ENCODE peak calls at places on chromosomes 4 and X, in four cellular contexts. One of them, this sample, is unnamed.

GRCh38 chr4:184952522-184952921 is 65.8 kb upstream of the HELT start:
- DNase-seq in sigmoid colon: no peak
- DNase-seq in AG04450: no peak
- DNase-seq in neural progenitor cell: no peak
- DNase-seq in this sample: no peak

GRCh38 chrX:56728752-56729151 is 291 bp upstream of the NBDY start:
- DNase-seq in sigmoid colon: no peak
- DNase-seq in neural progenitor cell: no peak
- DNase-seq in AG04450: no peak
- DNase-seq in this sample: peak; percentile 44

GRCh38 chrX:55839480-55839879 is 121.9 kb downstream of the RRAGB start:
- DNase-seq in sigmoid colon: no peak
- DNase-seq in neural progenitor cell: peak; percentile 5
- DNase-seq in AG04450: no peak
- DNase-seq in this sample: no peak

GRCh38 chrX:118795528-118795927 is 28.1 kb upstream of the ZCCHC12 start:
- DNase-seq in neural progenitor cell: no peak
- DNase-seq in sigmoid colon: no peak
- DNase-seq in AG04450: no peak
- DNase-seq in this sample: no peak

GRCh38 chr4:98468744-98469143 is 189.7 kb downstream of the TSPAN5 start:
- DNase-seq in sigmoid colon: no peak
- DNase-seq in neural progenitor cell: peak; percentile 40
- DNase-seq in AG04450: no peak
- DNase-seq in this sample: no peak

GRCh38 chrX:101450052-101450451 is 35.2 kb upstream of the ARMCX4 start:
- DNase-seq in sigmoid colon: no peak
- DNase-seq in AG04450: no peak
- DNase-seq in neural progenitor cell: no peak
- DNase-seq in this sample: no peak

GRCh38 chrX:78357342-78358055 is 30.1 kb upstream of the CYSLTR1 start:
- DNase-seq in sigmoid colon: no peak
- DNase-seq in neural progenitor cell: no peak
- DNase-seq in AG04450: no peak
- DNase-seq in this sample: peak; percentile 88

GRCh38 chr4:168095776-168096443 is 3.6 kb downstream of the ANXA10 start:
- DNase-seq in neural progenitor cell: no peak
- DNase-seq in sigmoid colon: no peak
- DNase-seq in AG04450: no peak
- DNase-seq in this sample: peak; percentile 52

GRCh38 chr4:5912614-5913019 is 19.7 kb upstream of the CRMP1 start:
- DNase-seq in sigmoid colon: no peak
- DNase-seq in AG04450: no peak
- DNase-seq in neural progenitor cell: no peak
- DNase-seq in this sample: peak; percentile 30

GRCh38 chr4:68654946-68655721 is 15.3 kb downstream of the UGT2B15 start:
- DNase-seq in neural progenitor cell: no peak
- DNase-seq in AG04450: no peak
- DNase-seq in sigmoid colon: no peak
- DNase-seq in this sample: peak; percentile 65

GRCh38 chr4:139902328-139903217 is 237.0 kb downstream of the MGST2 start:
- DNase-seq in neural progenitor cell: no peak
- DNase-seq in AG04450: no peak
- DNase-seq in sigmoid colon: no peak
- DNase-seq in this sample: no peak

GRCh38 chr4:75391489-75392166 is 122.6 kb downstream of the RCHY1 start:
- DNase-seq in sigmoid colon: no peak
- DNase-seq in AG04450: no peak
- DNase-seq in neural progenitor cell: peak; percentile 11
- DNase-seq in this sample: no peak

GRCh38 chrX:66833426-66833825 is 194.5 kb upstream of the EDA2R start:
- DNase-seq in neural progenitor cell: no peak
- DNase-seq in AG04450: no peak
- DNase-seq in sigmoid colon: no peak
- DNase-seq in this sample: no peak

GRCh38 chr4:67520141-67520540 is 25.2 kb downstream of the CENPC start:
- DNase-seq in sigmoid colon: no peak
- DNase-seq in AG04450: no peak
- DNase-seq in neural progenitor cell: no peak
- DNase-seq in this sample: no peak

GRCh38 chrX:95351089-95351488 is 1333.6 kb upstream of the DIAPH2 start:
- DNase-seq in neural progenitor cell: no peak
- DNase-seq in sigmoid colon: no peak
- DNase-seq in AG04450: no peak
- DNase-seq in this sample: no peak

DNA sequence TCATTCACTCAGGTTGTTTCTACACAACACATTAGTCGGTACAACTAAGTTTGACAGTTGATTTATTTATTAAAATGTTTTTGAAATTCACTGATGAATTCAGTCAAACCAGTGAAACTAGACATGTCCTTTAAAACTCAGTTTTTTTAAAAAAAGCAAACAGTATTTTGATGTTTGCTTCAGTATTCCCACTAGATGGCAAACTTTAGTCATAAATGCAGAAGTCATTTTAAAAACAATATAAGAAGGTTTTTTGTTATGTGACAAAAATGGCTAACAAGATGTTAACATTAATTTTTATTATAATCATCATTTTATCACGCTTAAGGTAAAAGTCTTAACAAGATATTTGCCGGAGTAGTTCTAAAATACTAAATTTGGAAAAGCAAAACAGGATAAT is 1337.8 kb upstream of the DIAPH2 start:
- DNase-seq in neural progenitor cell: no peak
- DNase-seq in AG04450: no peak
- DNase-seq in sigmoid colon: no peak
- DNase-seq in this sample: peak; percentile 5
- TF ChIP-seq CTCF in neural progenitor cell: peak; percentile 59
- TF ChIP-seq CTCF in AG04450: peak; percentile 7
- TF ChIP-seq CTCF in sigmoid colon: no peak
- TF ChIP-seq CTCF in this sample: no peak

DNA sequence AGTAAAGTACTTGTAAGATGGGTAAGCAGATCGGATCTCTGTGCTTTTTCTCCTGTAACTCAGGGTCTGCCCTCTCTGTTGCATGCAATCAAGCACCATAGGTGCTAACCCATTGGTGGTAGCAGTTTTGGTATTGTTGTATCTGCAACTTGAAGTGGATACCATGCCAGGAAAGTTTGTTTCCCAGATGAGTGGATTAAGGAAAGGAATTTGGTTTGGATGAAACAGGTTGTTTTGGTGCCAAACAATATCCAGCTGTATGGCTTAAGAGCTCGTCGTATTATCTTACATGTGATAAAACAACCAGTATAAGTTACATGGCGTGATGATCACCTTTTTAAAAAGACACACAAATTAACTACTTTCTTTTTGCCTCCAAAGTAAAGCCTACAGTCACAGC is 280.9 kb upstream of the TENM3 start:
- DNase-seq in neural progenitor cell: no peak
- DNase-seq in sigmoid colon: no peak
- DNase-seq in AG04450: no peak
- DNase-seq in this sample: no peak
- H3K4me3 ChIP-seq in neural progenitor cell: no peak overlapping the region
- H3K4me3 ChIP-seq in sigmoid colon: no peak overlapping the region
- H3K4me3 ChIP-seq in AG04450: no peak overlapping the region
- H3K4me3 ChIP-seq in this sample: no peak overlapping the region

DNA sequence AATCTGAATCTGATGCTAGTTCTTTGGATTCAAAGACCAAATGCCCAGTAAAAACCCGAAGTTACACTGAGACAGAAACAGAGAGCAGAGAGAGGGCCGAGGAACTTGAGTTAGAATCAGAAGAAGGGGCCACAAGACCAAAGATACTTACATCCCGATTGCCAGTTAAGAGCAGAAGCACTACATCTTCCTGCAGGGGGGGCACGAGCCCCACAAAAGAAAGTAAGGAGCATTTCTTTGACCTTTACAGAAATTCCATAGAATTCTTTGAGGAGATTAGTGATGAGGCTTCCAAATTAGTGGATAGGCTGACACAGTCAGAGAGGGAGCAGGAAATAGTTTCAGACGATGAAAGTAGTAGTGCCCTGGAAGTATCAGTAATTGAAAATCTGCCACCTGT is 309.3 kb downstream of the ANK2 start:
- DNase-seq in sigmoid colon: no peak
- DNase-seq in neural progenitor cell: peak; percentile 2
- DNase-seq in AG04450: no peak
- DNase-seq in this sample: no peak
- TF ChIP-seq CTCF in sigmoid colon: no peak
- TF ChIP-seq CTCF in neural progenitor cell: no peak
- TF ChIP-seq CTCF in AG04450: no peak
- TF ChIP-seq CTCF in this sample: no peak

GRCh38 chrX:6777211-6778002 is 242.5 kb upstream of the VCX3A start:
- DNase-seq in AG04450: no peak
- DNase-seq in sigmoid colon: no peak
- DNase-seq in neural progenitor cell: no peak
- DNase-seq in this sample: no peak

GRCh38 chrX:6782831-6783230 is 247.9 kb upstream of the VCX3A start:
- DNase-seq in AG04450: no peak
- DNase-seq in neural progenitor cell: no peak
- DNase-seq in sigmoid colon: no peak
- DNase-seq in this sample: no peak

DNA sequence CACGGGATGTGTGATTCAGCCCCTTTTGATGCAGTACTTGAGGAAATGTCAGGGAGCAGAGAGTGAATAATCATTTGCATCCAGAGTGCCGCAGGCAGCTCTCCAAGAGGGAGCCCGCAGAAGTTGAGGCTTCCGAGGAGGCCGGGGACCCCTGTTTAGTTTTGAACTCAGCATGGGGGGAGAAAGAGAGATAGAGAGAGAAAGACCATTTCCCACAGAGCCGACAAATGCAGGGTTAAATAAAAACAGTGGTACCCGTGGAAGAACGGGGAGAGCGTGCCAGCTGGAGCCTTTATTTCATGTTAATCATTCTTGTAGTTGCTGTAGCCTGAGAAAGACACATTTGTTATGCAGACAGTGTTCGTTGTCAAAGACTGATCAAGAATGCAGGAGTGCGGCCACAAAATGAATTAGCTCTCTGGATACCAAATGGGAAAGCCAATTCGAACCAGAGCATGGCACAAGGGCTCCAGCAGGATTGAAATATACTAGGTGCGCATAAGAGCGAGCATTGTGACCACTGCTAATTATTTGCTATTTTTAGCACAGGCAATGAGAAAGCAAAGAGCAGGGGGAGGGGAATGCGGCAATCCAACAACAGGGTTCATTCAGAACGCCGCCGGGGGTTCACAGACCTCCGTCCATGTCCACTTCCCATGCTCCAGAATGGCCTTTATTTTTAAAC is 243.8 kb upstream of the VCX3A start:
- DNase-seq in neural progenitor cell: peak; percentile 1
- DNase-seq in sigmoid colon: no peak
- DNase-seq in AG04450: no peak
- DNase-seq in this sample: no peak
- H3K4me3 ChIP-seq in neural progenitor cell: peak overlapping the region; percentile 38
- H3K4me3 ChIP-seq in sigmoid colon: no peak overlapping the region
- H3K4me3 ChIP-seq in AG04450: no peak overlapping the region
- H3K4me3 ChIP-seq in this sample: no peak overlapping the region

GRCh38 chr4:77047037-77047436 is 28.8 kb downstream of the CCNI start:
- DNase-seq in sigmoid colon: no peak
- DNase-seq in neural progenitor cell: peak; percentile 23
- DNase-seq in AG04450: no peak
- DNase-seq in this sample: peak; percentile 26
- TF ChIP-seq CTCF in sigmoid colon: no peak
- TF ChIP-seq CTCF in neural progenitor cell: peak; percentile 49
- TF ChIP-seq CTCF in AG04450: peak; percentile 43
- TF ChIP-seq CTCF in this sample: peak; percentile 40